ENCODE peak calls at places on chromosomes 2 and 18, in six cellular contexts. E is H54; A is fibroblast of lung; M is EL; S is stimulated activated naive CD8-positive, alpha-beta T cell treated with anti-CD3 and anti-CD28 coated beads, Interleukin-15, Interleukin-2, amounts not matched to agents 100 U/mL and 50 U/mL, for 24 hours; I is foreskin fibroblast. P is an unnamed sample.
A peak's percentile ranks its signal among the peaks of the same experiment; 100 is the strongest.

GRCh38 chr18:44320619-44321460 is 359.8 kb upstream of the SETBP1 start:
- DNase-seq in A (no peak), E (no peak), M (no peak), S (no peak), I (no peak), P (no peak)

GRCh38 chr18:8548186-8548585 is 61.1 kb upstream of the RAB12 start:
- DNase-seq in E (peak; percentile 46), I (peak; percentile 2), S (no peak), M (peak; percentile 24), A (no peak), P (no peak)

GRCh38 chr2:218517434-218518206 is 50.5 kb downstream of the USP37 start:
- DNase-seq in E (no peak), A (no peak), I (peak; percentile 64), S (no peak), M (peak; percentile 9), P (no peak)

GRCh38 chr18:48951448-48952286 is 902 bp upstream of the SMAD7 start:
- DNase-seq in S (peak; percentile 79), M (peak; percentile 87), I (peak; percentile 95), E (peak; percentile 68), A (peak; percentile 91), P (no peak)

GRCh38 chr2:136905779-136906178 is 140.4 kb downstream of the THSD7B start:
- DNase-seq in A (no peak), E (no peak), S (no peak), I (no peak), M (no peak), P (no peak)

GRCh38 chr2:133484106-133484505 is 84.2 kb downstream of the NCKAP5 start:
- DNase-seq in A (no peak), M (peak; percentile 57), S (no peak), E (no peak), I (peak; percentile 41), P (peak; percentile 86)

GRCh38 chr2:111117666-111118454 is 2.9 kb upstream of the BCL2L11 start:
- DNase-seq in I (peak; percentile 71), S (peak; percentile 52), A (peak; percentile 73), E (peak; percentile 79), M (peak; percentile 65), P (no peak)

GRCh38 chr2:132662742-132663141 is 7.3 kb downstream of the LYPD1 start:
- DNase-seq in S (no peak), E (no peak), A (peak; percentile 63), M (peak; percentile 11), I (no peak), P (no peak)

GRCh38 chr2:16215892-16216554 is 275.7 kb downstream of the MYCN start:
- DNase-seq in S (no peak), I (no peak), A (no peak), M (no peak), E (no peak), P (no peak)

GRCh38 chr2:235085476-235085875 is 133.7 kb downstream of the SH3BP4 start:
- DNase-seq in S (no peak), A (no peak), I (peak; percentile 35), M (peak; percentile 28), E (no peak), P (no peak)

GRCh38 chr2:239238381-239238780 is 162.4 kb downstream of the HDAC4 start:
- DNase-seq in S (no peak), A (no peak), M (no peak), E (no peak), I (no peak), P (no peak)

GRCh38 chr2:3127710-3128109 is 249.9 kb downstream of the EIPR1 start:
- DNase-seq in S (no peak), A (no peak), I (no peak), M (no peak), E (no peak), P (no peak)

GRCh38 chr18:57209697-57210096 is 62.8 kb downstream of the BOD1L2 start:
- DNase-seq in A (no peak), E (no peak), I (no peak), M (no peak), S (no peak), P (no peak)

GRCh38 chr18:11146947-11147345 is 2.4 kb downstream of the PIEZO2 start:
- DNase-seq in E (no peak), I (no peak), S (no peak), A (no peak), M (no peak), P (no peak)

GRCh38 chr2:109677815-109678580 is 63.8 kb downstream of the SOWAHC start:
- DNase-seq in A (no peak), S (no peak), E (no peak), M (no peak), I (no peak), P (no peak)

GRCh38 chr2:225948903-225949302 is 549.4 kb downstream of the NYAP2 start:
- DNase-seq in A (no peak), S (no peak), M (no peak), I (no peak), E (no peak), P (no peak)